ENCODE peak calls at places on chromosomes 7 and 10, in five cellular contexts. S is body of pancreas, N is stomach, V is progenitor cell of endocrine pancreas, X is HFFc6. G is an unnamed sample.
A peak's percentile ranks its signal among the peaks of the same experiment; 100 is the strongest.

GRCh38 chr10:100826983-100827818 is 81.8 kb downstream of the PAX2 start:
- DNase-seq in S (peak; percentile 67), N (peak; percentile 35), V (peak; percentile 29), X (no peak), G (no peak)

GRCh38 chr7:24050991-24051529 is 232.9 kb upstream of the NPY start:
- DNase-seq in S (no peak), N (no peak), V (no peak), X (no peak), G (no peak)

GRCh38 chr7:122790132-122790531 is 87.4 kb upstream of the RNF148 start:
- DNase-seq in S (no peak), N (no peak), V (no peak), X (no peak), G (no peak)

GRCh38 chr7:23462846-23463245 is 7.4 kb downstream of the IGF2BP3 start:
- DNase-seq in S (no peak), N (no peak), V (no peak), X (peak; percentile 72), G (peak; percentile 59)

GRCh38 chr7:41328131-41328530 is 374.8 kb downstream of the INHBA start:
- DNase-seq in S (no peak), N (no peak), V (no peak), X (peak; percentile 44), G (no peak)

GRCh38 chr7:123795917-123796316 is 47.1 kb upstream of the WASL start:
- DNase-seq in S (no peak), N (no peak), V (no peak), X (no peak), G (no peak)

GRCh38 chr10:79942261-79943185 is 6.4 kb downstream of the SFTPD start:
- DNase-seq in S (no peak), N (no peak), V (no peak), X (no peak), G (no peak)

GRCh38 chr10:72316748-72317435 is 37.8 kb downstream of the DNAJB12 start:
- DNase-seq in S (peak; percentile 82), N (peak; percentile 78), V (no peak), X (no peak), G (no peak)

GRCh38 chr10:13184726-13185514 is 23.6 kb downstream of the MCM10 start:
- DNase-seq in S (peak; percentile 58), N (peak; percentile 61), V (no peak), X (no peak), G (no peak)

GRCh38 chr10:77105756-77106155 is 531.9 kb downstream of the KCNMA1 start:
- DNase-seq in S (no peak), N (no peak), V (no peak), X (peak; percentile 31), G (peak; percentile 92)

GRCh38 chr10:126877390-126877789 is 27.8 kb upstream of the DOCK1 start:
- DNase-seq in S (no peak), N (no peak), V (no peak), X (no peak), G (no peak)

GRCh38 chr10:14740684-14741247 is 33.9 kb downstream of the FAM107B start:
- DNase-seq in S (no peak), N (no peak), V (no peak), X (no peak), G (no peak)

GRCh38 chr7:76155938-76156337 is 45.8 kb upstream of the SRRM3 start:
- DNase-seq in S (peak; percentile 51), N (peak; percentile 37), V (no peak), X (no peak), G (peak; percentile 71)

GRCh38 chr10:65779985-65780384 is 1145.9 kb upstream of the LRRTM3 start:
- DNase-seq in S (no peak), N (no peak), V (no peak), X (no peak), G (no peak)

GRCh38 chr10:84574101-84574500 is 245.7 kb downstream of the CCSER2 start:
- DNase-seq in S (no peak), N (no peak), V (no peak), X (no peak), G (no peak)

GRCh38 chr7:68031180-68031943 is 1034.7 kb downstream of the TYW1 start:
- DNase-seq in S (no peak), N (no peak), V (no peak), X (no peak), G (no peak)

GRCh38 chr10:106520698-106521097 is 643.8 kb downstream of the SORCS1 start:
- DNase-seq in S (no peak), N (no peak), V (no peak), X (no peak), G (no peak)

GRCh38 chr10:3468919-3469638 is 296.5 kb upstream of the PITRM1 start:
- DNase-seq in S (no peak), N (no peak), V (no peak), X (peak; percentile 89), G (peak; percentile 98)

GRCh38 chr10:29495366-29495765 is 139.4 kb downstream of the SVIL start:
- DNase-seq in S (no peak), N (no peak), V (no peak), X (no peak), G (no peak)

GRCh38 chr7:99392659-99393362 is 15.6 kb downstream of the PDAP1 start:
- DNase-seq in S (peak; percentile 88), N (peak; percentile 81), V (peak; percentile 65), X (no peak), G (peak; percentile 59)

GRCh38 chr7:153193144-153193595 is 433.6 kb downstream of the ACTR3B start:
- DNase-seq in S (peak; percentile 26), N (no peak), V (peak; percentile 32), X (no peak), G (no peak)

GRCh38 chr7:30032310-30033125 is 4.3 kb downstream of the PLEKHA8 start:
- DNase-seq in S (no peak), N (no peak), V (no peak), X (peak; percentile 74), G (peak; percentile 81)

GRCh38 chr7:157278791-157279678 is 57.8 kb upstream of the DNAJB6 start:
- DNase-seq in S (peak; percentile 55), N (peak; percentile 64), V (no peak), X (no peak), G (peak; percentile 48)

GRCh38 chr7:40105879-40106473 is 28.4 kb downstream of the MPLKIP start:
- DNase-seq in S (no peak), N (no peak), V (no peak), X (no peak), G (no peak)

DNA sequence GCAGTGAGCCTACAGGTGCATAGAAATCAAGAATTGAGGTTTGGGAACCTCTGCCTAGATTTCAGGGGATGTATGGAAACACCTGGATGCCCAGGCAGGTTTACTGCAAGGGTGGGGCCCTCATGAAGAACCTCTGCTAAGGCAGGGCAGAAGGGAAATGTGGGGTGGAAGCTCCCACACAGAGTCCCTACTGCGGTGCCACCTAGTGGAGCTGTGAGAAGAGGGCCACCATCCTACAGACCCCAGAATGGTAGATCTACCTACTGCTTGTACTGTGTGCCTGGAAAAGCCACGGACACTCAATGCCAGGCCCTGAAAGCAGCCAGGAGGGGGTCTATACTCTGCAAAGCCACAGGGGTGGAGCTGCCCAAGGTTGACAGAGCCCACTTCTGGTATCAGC is 533.5 kb downstream of the GPAM start:
- DNase-seq in S (no peak), N (no peak), V (no peak), X (no peak), G (no peak)
- TF ChIP-seq CTCF in S (no peak), N (no peak), V (no peak), X (no peak), G (no peak)

GRCh38 chr10:50063100-50063499 is 4.7 kb upstream of the WASHC2A start:
- DNase-seq in S (no peak), N (no peak), V (no peak), X (no peak), G (no peak)
- TF ChIP-seq CTCF in S (no peak), N (no peak), V (no peak), X (peak; percentile 25), G (peak; percentile 4)

DNA sequence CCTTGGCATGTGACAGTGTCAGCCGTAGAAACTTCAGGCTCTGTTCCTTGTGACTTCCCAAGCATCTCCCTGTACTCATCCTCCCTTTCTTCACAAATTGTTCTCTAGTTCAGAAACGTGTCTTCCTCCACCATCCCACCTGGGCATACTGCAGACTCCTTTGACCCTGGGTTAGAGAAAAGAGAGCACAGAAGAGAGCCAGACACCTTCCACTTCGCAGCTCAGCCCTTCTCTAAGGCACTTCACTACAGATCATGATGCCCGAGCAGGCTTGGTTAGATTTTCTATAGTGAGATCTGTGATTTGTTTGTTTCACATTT is 70.6 kb downstream of the XPNPEP1 start:
- DNase-seq in S (no peak), N (no peak), V (no peak), X (no peak), G (no peak)
- TF ChIP-seq CTCF in S (no peak), N (no peak), V (peak; percentile 27), X (peak; percentile 55), G (no peak)

DNA sequence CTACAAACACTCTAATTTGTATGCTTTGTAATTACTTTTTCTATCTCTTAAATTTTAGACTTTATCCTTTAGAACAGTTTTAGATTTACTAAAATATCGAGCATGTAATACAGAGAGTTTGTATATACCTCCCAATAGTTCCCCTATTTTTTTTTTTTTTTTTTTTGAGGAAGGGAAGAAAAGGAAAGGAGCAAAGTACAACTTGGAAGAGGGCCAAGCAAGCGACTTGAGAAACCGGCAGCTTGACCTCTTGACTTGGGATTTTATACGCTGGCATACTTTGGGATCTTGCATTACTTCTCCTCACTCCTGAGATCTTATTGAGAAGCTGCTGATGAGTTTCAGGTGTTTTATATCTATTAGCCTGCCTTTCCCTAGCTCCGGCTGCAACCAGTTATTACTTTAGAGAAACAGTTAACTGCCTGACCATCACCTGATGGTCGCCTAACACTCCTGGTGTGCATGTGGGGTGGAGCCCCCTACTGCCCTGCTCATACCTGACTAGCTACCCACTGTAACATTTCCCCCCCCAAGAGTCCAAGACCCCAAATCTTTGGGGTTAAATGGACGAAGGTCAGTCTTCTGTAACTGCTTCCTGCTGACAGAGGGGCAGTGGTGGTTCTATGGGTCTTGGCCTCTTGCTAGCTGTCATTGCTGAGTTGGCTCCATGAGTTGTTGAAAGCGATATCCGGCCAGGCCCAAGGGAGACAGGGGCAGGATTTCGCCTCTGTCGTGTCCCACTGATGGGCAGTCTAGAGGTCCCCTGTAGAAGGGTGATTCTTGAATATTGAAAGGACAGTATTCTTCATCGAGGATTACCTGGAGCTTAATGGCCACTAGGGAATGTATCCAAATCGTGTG is 28.5 kb downstream of the MKLN1 start:
- DNase-seq in S (peak; percentile 21), N (peak; percentile 43), V (no peak), X (no peak), G (peak; percentile 31)
- TF ChIP-seq CTCF in S (no peak), N (no peak), V (no peak), X (peak; percentile 14), G (no peak)